ENCODE peak calls at places on chromosomes 13 and 19, in six cellular contexts. Q, Y, S, W, H and R are unnamed samples.

GRCh38 chr13:62113145-62113544 is 697.5 kb upstream of the PCDH20 start:
- DNase-seq in Y (no peak), W (no peak), Q (no peak), H (no peak), S (no peak), R (no peak)

GRCh38 chr19:54352041-54352440 is 12.7 kb downstream of the LAIR1 start:
- DNase-seq in Y (no peak), S (no peak), Q (no peak), W (no peak), H (no peak), R (no peak)

GRCh38 chr19:277581-278165 is 13.5 kb downstream of the PLPP2 start:
- DNase-seq in Y (no peak), S (peak), W (peak), Q (no peak), H (peak), R (no peak)

GRCh38 chr19:47231215-47232054 is 436 bp upstream of the BBC3 start:
- DNase-seq in S (peak), Q (no peak), Y (peak), W (peak), H (peak), R (peak)

GRCh38 chr13:113094410-113094800 is 11.2 kb upstream of the F7 start:
- DNase-seq in W (no peak), H (no peak), Q (no peak), Y (no peak), S (no peak), R (no peak)

GRCh38 chr13:54415753-54416366 is 1387.2 kb downstream of the OLFM4 start:
- DNase-seq in Y (no peak), S (peak), W (no peak), H (no peak), Q (no peak), R (no peak)

GRCh38 chr19:35754365-35755139 is 2.3 kb downstream of the HSPB6 start:
- DNase-seq in S (no peak), W (no peak), Y (no peak), H (no peak), Q (no peak), R (no peak)

GRCh38 chr13:29022968-29023367 is 202.8 kb downstream of the MTUS2 start:
- DNase-seq in Q (no peak), H (no peak), S (no peak), W (no peak), Y (no peak), R (no peak)

GRCh38 chr13:35729926-35730627 is 253.6 kb upstream of the MAB21L1 start:
- DNase-seq in Q (no peak), Y (no peak), S (no peak), H (no peak), W (no peak), R (no peak)

GRCh38 chr13:26500618-26501320 is 56.7 kb upstream of the WASF3 start:
- DNase-seq in S (no peak), Q (no peak), W (no peak), H (no peak), Y (no peak), R (no peak)

GRCh38 chr13:79990048-79990447 is 350.9 kb downstream of the SPRY2 start:
- DNase-seq in S (no peak), Q (no peak), H (no peak), W (no peak), Y (no peak), R (no peak)

GRCh38 chr19:47609885-47610545 is 1.1 kb downstream of the BICRA start:
- DNase-seq in H (peak), Q (no peak), S (peak), Y (peak), W (peak), R (peak)

GRCh38 chr13:113884821-113885220 is 20.9 kb upstream of the GAS6 start:
- DNase-seq in W (no peak), H (no peak), Y (no peak), S (no peak), Q (no peak), R (no peak)

GRCh38 chr13:106034201-106034600 is 501.3 kb downstream of the EFNB2 start:
- DNase-seq in S (no peak), Y (no peak), H (no peak), Q (no peak), W (no peak), R (no peak)

GRCh38 chr13:41802684-41803554 is 158.0 kb downstream of the VWA8 start:
- DNase-seq in Q (no peak), H (no peak), Y (no peak), S (no peak), W (no peak), R (no peak)

GRCh38 chr19:7415163-7415856 is 66.6 kb downstream of the ARHGEF18 start:
- DNase-seq in Y (peak), W (peak), S (no peak), H (no peak), Q (no peak), R (no peak)

GRCh38 chr19:5801796-5802616 is 2.9 kb upstream of the NRTN start:
- DNase-seq in Y (no peak), W (peak), S (peak), H (peak), Q (no peak), R (no peak)

GRCh38 chr19:6527893-6528543 is 2.8 kb upstream of the TNFSF9 start:
- DNase-seq in H (no peak), W (no peak), Y (no peak), S (no peak), Q (no peak), R (peak)

GRCh38 chr13:80630685-80631121 is 289.8 kb upstream of the SPRY2 start:
- DNase-seq in Q (no peak), H (no peak), W (no peak), Y (no peak), S (no peak), R (no peak)

GRCh38 chr13:41942462-41943094 is 18.3 kb downstream of the VWA8 start:
- DNase-seq in H (no peak), S (peak), Y (no peak), W (peak), Q (no peak), R (no peak)

GRCh38 chr13:97600438-97601080 is 166.6 kb downstream of the RAP2A start:
- DNase-seq in Q (no peak), Y (no peak), W (no peak), S (no peak), H (no peak), R (no peak)

GRCh38 chr19:47369923-47370625 is 21.0 kb downstream of the DHX34 start:
- DNase-seq in S (no peak), H (no peak), W (no peak), Q (no peak), Y (no peak), R (no peak)

GRCh38 chr13:80009760-80010159 is 331.2 kb downstream of the SPRY2 start:
- DNase-seq in W (no peak), S (no peak), Q (no peak), H (no peak), Y (no peak), R (no peak)

GRCh38 chr13:79477968-79478367 is 3.0 kb upstream of the NDFIP2 start:
- DNase-seq in S (no peak), Q (no peak), Y (no peak), W (peak), H (no peak), R (no peak)

GRCh38 chr19:48329167-48329891 is 4.0 kb downstream of the EMP3 start:
- DNase-seq in H (no peak), W (peak), S (peak), Y (no peak), Q (no peak), R (no peak)

GRCh38 chr13:26050568-26051230 is 1.1 kb downstream of the SHISA2 start:
- DNase-seq in S (peak), Q (no peak), W (peak), H (peak), Y (no peak), R (no peak)

GRCh38 chr19:57813919-57814504 is 701 bp downstream of the ZNF552 start:
- DNase-seq in Y (peak), H (no peak), S (no peak), W (peak), Q (no peak), R (no peak)

GRCh38 chr13:70842062-70842644 is 733.9 kb upstream of the KLHL1 start:
- DNase-seq in H (no peak), Q (no peak), W (no peak), Y (no peak), S (no peak), R (no peak)

DNA sequence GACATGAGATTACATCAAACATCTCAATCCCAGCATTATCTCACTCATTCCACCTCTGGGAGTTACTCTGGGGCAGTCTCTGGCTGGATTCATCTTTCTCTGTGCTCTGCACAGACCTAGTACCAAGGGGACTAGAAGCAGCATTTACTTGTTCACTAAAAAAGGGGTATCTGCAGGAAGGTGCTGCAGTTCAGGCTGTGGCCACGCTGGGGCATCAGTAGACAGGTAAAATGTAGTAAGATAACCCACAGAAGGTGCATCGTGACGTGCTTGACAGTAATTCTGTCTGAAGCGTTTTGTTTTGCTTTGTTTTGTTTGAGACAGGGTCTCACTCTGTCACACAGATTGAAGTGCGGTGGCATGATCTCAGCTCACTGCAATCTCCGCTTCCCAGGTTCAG is 29.3 kb downstream of the ZNF564 start:
- DNase-seq in Q (no peak), Y (no peak), W (peak), H (no peak), S (peak), R (no peak)
- TF ChIP-seq CTCF in Q (no peak), Y (no peak), W (peak), H (peak), S (no peak), R (no peak)

GRCh38 chr19:44904426-44904994 is 1.1 kb upstream of the APOE start:
- DNase-seq in Q (no peak), W (peak), S (peak), Y (no peak), H (no peak), R (no peak)
- TF ChIP-seq CTCF in Q (peak), W (peak), S (no peak), Y (no peak), H (peak), R (no peak)

GRCh38 chr19:16200776-16201391 is 3.2 kb downstream of the AP1M1 start:
- DNase-seq in Y (no peak), Q (no peak), H (no peak), W (no peak), S (no peak), R (no peak)

GRCh38 chr19:16199275-16199932 is 1.7 kb downstream of the AP1M1 start:
- DNase-seq in Q (no peak), Y (no peak), H (no peak), S (no peak), W (no peak), R (no peak)

GRCh38 chr19:16198363-16198636 is 589 bp downstream of the AP1M1 start:
- DNase-seq in W (no peak), Q (no peak), H (no peak), Y (peak), S (no peak), R (no peak)

GRCh38 chr19:16202320-16203255 is 4.9 kb downstream of the AP1M1 start:
- DNase-seq in W (no peak), Y (no peak), S (no peak), Q (no peak), H (no peak), R (no peak)

DNA sequence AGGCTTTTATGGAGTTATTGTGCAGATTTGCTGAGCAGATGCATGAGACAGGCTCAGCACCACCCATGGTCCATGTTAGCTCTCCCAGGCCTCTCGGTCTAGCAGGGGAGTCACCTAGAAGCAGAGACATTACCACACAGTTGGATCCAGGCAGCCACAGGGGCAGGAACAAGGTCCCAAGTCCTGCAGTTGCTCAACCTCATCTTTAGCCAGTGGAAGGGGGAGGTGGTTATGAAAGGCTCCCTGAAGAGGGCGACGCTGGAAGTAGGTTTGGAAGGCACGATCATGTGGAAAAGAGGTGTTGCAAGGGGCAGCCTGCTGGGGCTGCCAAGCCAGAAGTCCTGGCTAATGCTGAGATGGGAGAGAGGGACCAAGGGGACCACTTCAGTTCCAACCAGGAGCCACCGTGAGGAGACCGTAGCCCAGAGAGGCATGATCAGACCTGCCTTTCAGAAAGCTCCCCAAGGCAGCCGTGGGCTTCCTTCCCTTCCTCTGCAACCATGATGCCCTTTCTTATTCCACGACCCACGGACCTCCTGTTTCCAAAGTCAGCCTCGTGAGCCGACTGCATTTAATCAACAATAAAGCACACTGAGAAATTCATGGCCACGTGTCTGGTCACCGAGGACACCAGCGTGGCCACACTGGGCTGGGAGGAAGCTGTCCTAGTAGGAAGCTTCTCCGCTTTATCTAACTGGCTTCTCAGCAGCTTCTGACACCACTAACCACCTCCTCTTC is 2.5 kb downstream of the AP1M1 start:
- DNase-seq in H (no peak), S (no peak), Y (no peak), W (peak), Q (no peak), R (no peak)
- TF ChIP-seq CTCF in H (no peak), S (no peak), Y (no peak), W (no peak), Q (no peak), R (no peak)

GRCh38 chr13:76886005-76886291 is 257 bp downstream of the KCTD12 start:
- DNase-seq in Y (no peak), H (no peak), W (no peak), S (no peak), Q (no peak), R (no peak)

GRCh38 chr13:76884167-76884566 is 2.0 kb downstream of the KCTD12 start:
- DNase-seq in S (peak), H (no peak), Y (peak), W (peak), Q (no peak), R (no peak)

GRCh38 chr13:76886292-76887061 is at the start of gene KCTD12:
- DNase-seq in Q (peak), H (peak), Y (peak), W (peak), S (peak), R (peak)

GRCh38 chr13:76884571-76885202 is 1.5 kb downstream of the KCTD12 start:
- DNase-seq in Y (peak), W (no peak), S (no peak), H (no peak), Q (no peak), R (no peak)

DNA sequence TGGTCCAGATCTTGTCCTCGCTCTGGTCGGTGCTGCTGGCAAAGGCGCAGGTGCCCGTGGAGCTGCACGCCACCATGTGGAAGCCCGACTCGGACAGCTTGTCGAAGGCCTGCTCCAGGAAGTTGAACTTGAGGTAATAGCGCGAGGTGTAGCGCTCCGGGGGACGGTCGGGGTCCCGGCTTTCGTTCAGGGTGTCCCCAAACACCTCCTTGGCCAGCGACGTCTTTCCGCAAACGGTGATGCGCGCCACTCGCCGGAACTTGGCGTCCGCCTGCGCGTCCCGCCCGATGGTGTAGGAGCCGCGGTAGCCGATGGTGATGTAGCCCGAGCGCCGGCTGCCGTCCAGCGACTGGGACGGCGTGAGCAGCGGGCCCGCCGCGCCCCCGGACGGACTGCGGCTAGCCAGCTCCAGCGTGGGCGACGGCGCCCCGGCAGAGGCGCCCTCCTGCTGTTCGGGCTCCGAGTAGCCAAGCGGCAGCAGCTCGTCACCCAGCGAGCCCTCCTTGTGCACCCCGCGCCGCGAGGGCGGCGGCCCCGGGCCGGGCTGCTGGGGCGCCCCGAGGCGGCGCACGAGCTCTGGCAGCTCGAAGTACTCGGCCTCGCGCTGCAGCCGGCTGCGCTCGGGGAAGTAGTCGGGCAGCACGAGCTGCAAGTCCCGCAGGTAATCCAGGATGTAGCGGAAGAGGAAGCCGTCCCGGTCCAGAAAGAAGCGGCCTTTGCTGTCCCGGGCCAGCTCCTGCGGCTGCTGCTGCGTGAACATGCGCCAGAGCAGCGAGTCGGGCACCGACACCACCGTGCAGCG is 801 bp downstream of the KCTD12 start:
- DNase-seq in Y (peak), S (peak), H (peak), Q (no peak), W (peak), R (peak)
- TF ChIP-seq CTCF in Y (peak), S (no peak), H (peak), Q (no peak), W (no peak), R (no peak)

GRCh38 chr13:101941095-101941777 is 460.6 kb downstream of the FGF14 start:
- DNase-seq in W (peak), H (no peak), Y (no peak), Q (no peak), S (no peak), R (no peak)

GRCh38 chr13:101942535-101943157 is 459.2 kb downstream of the FGF14 start:
- DNase-seq in H (no peak), W (no peak), S (no peak), Q (no peak), Y (no peak), R (no peak)

GRCh38 chr13:101942038-101942437 is 459.8 kb downstream of the FGF14 start:
- DNase-seq in S (peak), Y (peak), H (peak), W (peak), Q (no peak), R (no peak)

GRCh38 chr13:101946411-101946810 is 455.4 kb downstream of the FGF14 start:
- DNase-seq in W (no peak), Y (no peak), H (no peak), Q (no peak), S (no peak), R (no peak)

GRCh38 chr13:101945435-101945834 is 456.4 kb downstream of the FGF14 start:
- DNase-seq in H (no peak), Q (no peak), S (peak), Y (no peak), W (peak), R (no peak)
- TF ChIP-seq CTCF in H (no peak), Q (no peak), S (no peak), Y (no peak), W (peak), R (no peak)

DNA sequence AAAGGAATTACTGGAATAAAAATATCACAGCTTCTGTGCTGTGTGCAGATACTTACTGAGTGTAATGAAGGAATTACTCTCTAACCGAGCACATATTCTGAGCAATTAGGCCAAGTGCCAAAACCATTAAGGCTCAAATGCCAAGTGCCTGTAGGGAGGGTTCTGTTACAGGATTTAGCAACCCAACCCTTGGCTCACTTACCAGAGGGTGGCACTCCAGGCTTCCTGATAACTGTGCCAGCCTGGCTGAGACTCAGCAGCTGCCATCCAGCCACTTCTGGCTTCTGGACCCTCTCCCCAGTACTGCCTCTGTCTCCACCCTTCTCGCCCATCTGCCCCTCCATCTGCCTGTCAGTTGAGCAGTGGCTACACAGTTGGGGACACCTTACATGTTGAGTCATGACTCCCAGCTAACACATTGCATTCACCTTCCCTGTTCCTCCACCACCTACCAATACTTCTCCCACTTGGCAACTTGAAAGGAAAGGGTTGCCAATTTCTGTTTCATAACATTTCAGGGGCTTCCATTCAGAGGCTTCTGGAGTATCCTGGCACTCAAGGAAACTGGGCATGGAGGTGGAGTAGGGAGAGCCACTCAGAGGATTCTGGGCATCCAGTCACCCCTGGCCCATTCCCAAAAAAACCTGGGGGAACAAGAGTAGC is 110.5 kb downstream of the COG6 start:
- DNase-seq in H (no peak), Y (peak), S (peak), W (peak), Q (no peak), R (no peak)
- TF ChIP-seq CTCF in H (no peak), Y (peak), S (no peak), W (peak), Q (peak), R (no peak)